ENCODE peak calls at places on chromosomes 13 and 19, in eight cellular contexts. One of them, this sample, is unnamed.

GRCh38 chr13:60229708-60230272 is 66.1 kb upstream of the DIAPH3 start:
- DNase-seq in bronchial epithelial cell: no peak
- DNase-seq in NCI-H345: peak
- DNase-seq in progenitor cell of endocrine pancreas: no peak
- DNase-seq in WERI-Rb-1: no peak
- DNase-seq in astrocyte of the spinal cord: no peak
- DNase-seq in tibial artery: no peak
- DNase-seq in NCI-H524: no peak
- DNase-seq in this sample: no peak

GRCh38 chr19:13095934-13096890 is 6.4 kb downstream of the LYL1 start:
- DNase-seq in bronchial epithelial cell: no peak
- DNase-seq in NCI-H345: no peak
- DNase-seq in progenitor cell of endocrine pancreas: peak
- DNase-seq in WERI-Rb-1: peak
- DNase-seq in astrocyte of the spinal cord: no peak
- DNase-seq in tibial artery: no peak
- DNase-seq in NCI-H524: peak
- DNase-seq in this sample: no peak

GRCh38 chr19:48400018-48400742 is 6.7 kb downstream of the GRIN2D start:
- DNase-seq in bronchial epithelial cell: peak
- DNase-seq in NCI-H345: peak
- DNase-seq in progenitor cell of endocrine pancreas: no peak
- DNase-seq in WERI-Rb-1: no peak
- DNase-seq in astrocyte of the spinal cord: peak
- DNase-seq in tibial artery: peak
- DNase-seq in NCI-H524: no peak
- DNase-seq in this sample: no peak

GRCh38 chr19:50739841-50740426 is 16.8 kb downstream of the CLEC11A start:
- DNase-seq in bronchial epithelial cell: no peak
- DNase-seq in NCI-H345: no peak
- DNase-seq in progenitor cell of endocrine pancreas: no peak
- DNase-seq in WERI-Rb-1: no peak
- DNase-seq in astrocyte of the spinal cord: no peak
- DNase-seq in tibial artery: no peak
- DNase-seq in NCI-H524: no peak
- DNase-seq in this sample: no peak

GRCh38 chr13:50357586-50358118 is 342.4 kb downstream of the KCNRG start:
- DNase-seq in bronchial epithelial cell: peak
- DNase-seq in NCI-H345: peak
- DNase-seq in progenitor cell of endocrine pancreas: no peak
- DNase-seq in WERI-Rb-1: no peak
- DNase-seq in astrocyte of the spinal cord: peak
- DNase-seq in tibial artery: no peak
- DNase-seq in NCI-H524: peak
- DNase-seq in this sample: no peak

GRCh38 chr19:13187419-13187818 is 37.2 kb downstream of the IER2 start:
- DNase-seq in bronchial epithelial cell: no peak
- DNase-seq in NCI-H345: no peak
- DNase-seq in progenitor cell of endocrine pancreas: no peak
- DNase-seq in WERI-Rb-1: no peak
- DNase-seq in astrocyte of the spinal cord: no peak
- DNase-seq in tibial artery: no peak
- DNase-seq in NCI-H524: no peak
- DNase-seq in this sample: no peak

GRCh38 chr13:49791753-49792549 is 531 bp downstream of the KPNA3 start:
- DNase-seq in bronchial epithelial cell: peak
- DNase-seq in NCI-H345: peak
- DNase-seq in progenitor cell of endocrine pancreas: peak
- DNase-seq in WERI-Rb-1: peak
- DNase-seq in astrocyte of the spinal cord: peak
- DNase-seq in tibial artery: peak
- DNase-seq in NCI-H524: peak
- DNase-seq in this sample: peak

GRCh38 chr13:52925221-52925620 is 76.8 kb upstream of the PCDH8 start:
- DNase-seq in bronchial epithelial cell: peak
- DNase-seq in NCI-H345: no peak
- DNase-seq in progenitor cell of endocrine pancreas: no peak
- DNase-seq in WERI-Rb-1: no peak
- DNase-seq in astrocyte of the spinal cord: no peak
- DNase-seq in tibial artery: no peak
- DNase-seq in NCI-H524: peak
- DNase-seq in this sample: no peak

GRCh38 chr13:36357692-36358091 is 11.5 kb upstream of the SPART start:
- DNase-seq in bronchial epithelial cell: no peak
- DNase-seq in NCI-H345: no peak
- DNase-seq in progenitor cell of endocrine pancreas: no peak
- DNase-seq in WERI-Rb-1: no peak
- DNase-seq in astrocyte of the spinal cord: no peak
- DNase-seq in tibial artery: peak
- DNase-seq in NCI-H524: no peak
- DNase-seq in this sample: no peak

GRCh38 chr19:37990362-37990761 is 83.4 kb downstream of the SIPA1L3 start:
- DNase-seq in bronchial epithelial cell: peak
- DNase-seq in NCI-H345: no peak
- DNase-seq in progenitor cell of endocrine pancreas: no peak
- DNase-seq in WERI-Rb-1: no peak
- DNase-seq in astrocyte of the spinal cord: peak
- DNase-seq in tibial artery: no peak
- DNase-seq in NCI-H524: no peak
- DNase-seq in this sample: no peak

GRCh38 chr19:3852614-3853254 is 16.1 kb downstream of the ZFR2 start:
- DNase-seq in bronchial epithelial cell: peak
- DNase-seq in NCI-H345: peak
- DNase-seq in progenitor cell of endocrine pancreas: no peak
- DNase-seq in WERI-Rb-1: peak
- DNase-seq in astrocyte of the spinal cord: peak
- DNase-seq in tibial artery: no peak
- DNase-seq in NCI-H524: peak
- DNase-seq in this sample: peak

GRCh38 chr13:53151692-53152421 is 123.2 kb downstream of the OLFM4 start:
- DNase-seq in bronchial epithelial cell: peak
- DNase-seq in NCI-H345: peak
- DNase-seq in progenitor cell of endocrine pancreas: peak
- DNase-seq in WERI-Rb-1: peak
- DNase-seq in astrocyte of the spinal cord: no peak
- DNase-seq in tibial artery: no peak
- DNase-seq in NCI-H524: peak
- DNase-seq in this sample: peak

GRCh38 chr19:31694761-31695160 is 345.5 kb upstream of the TSHZ3 start:
- DNase-seq in bronchial epithelial cell: no peak
- DNase-seq in NCI-H345: no peak
- DNase-seq in progenitor cell of endocrine pancreas: no peak
- DNase-seq in WERI-Rb-1: no peak
- DNase-seq in astrocyte of the spinal cord: no peak
- DNase-seq in tibial artery: no peak
- DNase-seq in NCI-H524: no peak
- DNase-seq in this sample: no peak

This sample was measured in D341Med.